ENCODE peak calls at places on chromosomes 12 and 14, in nine cellular contexts. K is GM13976, V is endothelial cell, N is astrocyte of the spinal cord, A is choroid plexus epithelial cell, D is epithelial cell of proximal tubule, E is psoas muscle, O is retinal pigment epithelial cell, Q is H9. X is an unnamed sample.

GRCh38 chr14:53338192-53338591 is 185.1 kb upstream of the DDHD1 start:
- DNase-seq in K (no peak), V (no peak), N (peak), A (peak), D (no peak), E (no peak), O (no peak), Q (no peak), X (no peak)

GRCh38 chr12:132422057-132423043 is 67.6 kb upstream of the FBRSL1 start:
- DNase-seq in K (no peak), V (peak), N (peak), A (no peak), D (no peak), E (no peak), O (no peak), Q (peak), X (no peak)

GRCh38 chr12:39505025-39505424 is 62.1 kb upstream of the KIF21A start:
- DNase-seq in K (no peak), V (no peak), N (peak), A (peak), D (no peak), E (no peak), O (peak), Q (no peak), X (no peak)

GRCh38 chr12:107134558-107134957 is 41.2 kb upstream of the CRY1 start:
- DNase-seq in K (no peak), V (peak), N (no peak), A (no peak), D (no peak), E (no peak), O (no peak), Q (peak), X (no peak)

GRCh38 chr12:29739279-29739991 is 44.3 kb downstream of the TMTC1 start:
- DNase-seq in K (no peak), V (no peak), N (peak), A (peak), D (no peak), E (no peak), O (no peak), Q (no peak), X (no peak)

GRCh38 chr12:124754949-124755800 is 108.5 kb downstream of the SCARB1 start:
- DNase-seq in K (peak), V (no peak), N (peak), A (peak), D (no peak), E (peak), O (no peak), Q (peak), X (peak)

GRCh38 chr12:116455540-116456306 is 103.5 kb upstream of the MAP1LC3B2 start:
- DNase-seq in K (no peak), V (peak), N (peak), A (peak), D (peak), E (peak), O (peak), Q (no peak), X (peak)

GRCh38 chr14:55107766-55108554 is 21.1 kb upstream of the LGALS3 start:
- DNase-seq in K (peak), V (peak), N (peak), A (peak), D (peak), E (peak), O (peak), Q (peak), X (peak)

GRCh38 chr14:71659165-71659564 is 273.1 kb upstream of the RGS6 start:
- DNase-seq in K (no peak), V (no peak), N (peak), A (peak), D (no peak), E (no peak), O (no peak), Q (no peak), X (no peak)

GRCh38 chr12:52032431-52032796 is 18.8 kb upstream of the NR4A1 start:
- DNase-seq in K (no peak), V (no peak), N (peak), A (peak), D (no peak), E (no peak), O (peak), Q (no peak), X (peak)

GRCh38 chr14:94051115-94051514 is 25.0 kb downstream of the OTUB2 start:
- DNase-seq in K (no peak), V (peak), N (peak), A (peak), D (peak), E (no peak), O (no peak), Q (peak), X (peak)

GRCh38 chr14:61140872-61141271 is 140.3 kb downstream of the TMEM30B start:
- DNase-seq in K (no peak), V (no peak), N (peak), A (peak), D (no peak), E (no peak), O (no peak), Q (no peak), X (no peak)

GRCh38 chr12:57755454-57756372 is 810 bp downstream of the MARCHF9 start:
- DNase-seq in K (peak), V (no peak), N (no peak), A (no peak), D (no peak), E (peak), O (no peak), Q (no peak), X (no peak)

GRCh38 chr14:59282366-59282765 is 93.9 kb downstream of the DAAM1 start:
- DNase-seq in K (no peak), V (no peak), N (no peak), A (peak), D (no peak), E (no peak), O (no peak), Q (no peak), X (no peak)

GRCh38 chr14:34436960-34437728 is 24.9 kb downstream of the SPTSSA start:
- DNase-seq in K (no peak), V (no peak), N (no peak), A (peak), D (no peak), E (no peak), O (no peak), Q (no peak), X (no peak)

GRCh38 chr12:14384783-14385638 is 19.5 kb downstream of the ATF7IP start:
- DNase-seq in K (peak), V (peak), N (peak), A (peak), D (peak), E (no peak), O (peak), Q (peak), X (no peak)

GRCh38 chr12:74889563-74890236 is 319.9 kb downstream of the KCNC2 start:
- DNase-seq in K (no peak), V (no peak), N (peak), A (peak), D (peak), E (no peak), O (peak), Q (no peak), X (no peak)

GRCh38 chr14:83988274-83988673 is 1541.7 kb upstream of the FLRT2 start:
- DNase-seq in K (no peak), V (no peak), N (no peak), A (peak), D (no peak), E (no peak), O (no peak), Q (no peak), X (no peak)

GRCh38 chr12:121581681-121582439 is 1.0 kb upstream of the KDM2B start:
- DNase-seq in K (no peak), V (no peak), N (peak), A (peak), D (no peak), E (peak), O (no peak), Q (no peak), X (no peak)
- TF ChIP-seq CTCF in K (no peak), V (no peak), N (no peak), A (no peak), D (no peak), E (no peak), O (no peak), Q (no peak), X (no peak)

DNA sequence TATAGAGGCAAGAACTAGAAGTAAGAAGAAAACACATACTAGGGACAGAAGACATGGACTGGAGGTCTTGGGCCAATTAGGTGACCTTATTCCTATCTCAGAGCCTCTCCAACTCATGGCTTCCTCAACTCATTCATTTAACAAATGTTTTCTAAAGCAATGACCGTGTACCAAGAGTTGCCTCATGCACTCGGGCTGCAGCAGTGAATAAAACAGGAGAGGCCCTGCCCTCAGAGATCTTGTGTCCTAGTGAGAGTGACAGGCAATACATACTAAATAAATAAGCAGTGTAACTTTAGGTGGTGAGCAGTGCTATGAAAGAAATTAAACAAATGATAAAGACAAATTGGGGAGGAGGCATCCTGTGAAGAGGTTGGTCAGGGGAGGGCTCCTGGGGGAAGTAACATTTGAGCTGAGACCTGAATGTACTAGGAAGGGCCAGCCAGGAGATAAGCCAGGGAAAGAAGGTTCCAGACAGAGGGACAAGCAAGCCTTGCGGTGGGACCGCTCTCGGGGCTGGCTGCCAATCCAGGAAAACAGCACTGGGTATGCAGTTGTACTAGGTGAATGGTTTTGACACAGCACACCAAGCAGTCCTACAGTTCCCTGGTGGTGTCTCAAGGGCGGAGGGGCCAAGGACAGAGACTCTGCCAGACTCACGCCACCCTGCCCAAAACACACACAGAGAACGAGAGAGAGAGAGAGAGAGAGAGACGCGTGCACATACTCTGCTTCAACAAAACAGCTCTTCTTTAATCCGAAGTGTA is 1.3 kb downstream of the NINJ2 start:
- DNase-seq in K (no peak), V (no peak), N (no peak), A (no peak), D (no peak), E (no peak), O (no peak), Q (no peak), X (no peak)
- TF ChIP-seq CTCF in K (no peak), V (no peak), N (no peak), A (no peak), D (no peak), E (no peak), O (no peak), Q (no peak), X (no peak)

DNA sequence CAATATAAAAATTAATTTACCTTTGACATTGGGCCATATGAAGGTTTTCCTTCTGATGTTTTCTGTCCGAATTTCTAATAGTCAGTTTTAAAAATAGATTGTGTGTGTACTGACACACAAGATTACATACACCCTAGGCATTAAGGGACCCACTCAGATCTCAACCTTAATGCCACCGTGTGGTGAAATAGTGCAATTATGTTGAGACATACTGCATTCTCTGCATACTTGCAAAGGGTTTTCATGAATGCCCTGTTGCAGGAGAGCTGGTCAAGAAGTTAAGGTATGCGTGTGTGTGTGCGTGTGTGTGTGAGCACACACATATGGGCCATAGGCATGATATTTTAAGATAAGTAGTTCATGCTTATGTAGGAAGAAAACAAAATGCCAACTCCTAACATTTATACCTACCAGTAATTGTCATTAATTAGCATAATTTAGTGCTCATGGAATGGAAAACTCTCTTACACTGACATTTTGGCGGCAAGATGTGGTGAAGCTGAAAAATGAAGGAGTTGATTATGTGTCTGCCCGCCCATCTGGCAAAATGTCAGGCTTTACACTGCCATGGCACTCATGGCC is 58.8 kb downstream of the PIK3C2G start:
- DNase-seq in K (peak), V (peak), N (peak), A (peak), D (peak), E (no peak), O (peak), Q (peak), X (no peak)
- TF ChIP-seq CTCF in K (no peak), V (peak), N (peak), A (peak), D (peak), E (no peak), O (peak), Q (peak), X (peak)

GRCh38 chr12:18431776-18432175 is 170.5 kb downstream of the PIK3C2G start:
- DNase-seq in K (no peak), V (no peak), N (no peak), A (no peak), D (no peak), E (no peak), O (no peak), Q (no peak), X (no peak)

GRCh38 chr12:18432211-18432610 is 170.9 kb downstream of the PIK3C2G start:
- DNase-seq in K (no peak), V (no peak), N (no peak), A (no peak), D (no peak), E (no peak), O (no peak), Q (no peak), X (no peak)

GRCh38 chr12:18429366-18429765 is 168.0 kb downstream of the PIK3C2G start:
- DNase-seq in K (no peak), V (no peak), N (no peak), A (no peak), D (no peak), E (no peak), O (no peak), Q (no peak), X (no peak)

GRCh38 chr12:18428416-18428815 is 167.1 kb downstream of the PIK3C2G start:
- DNase-seq in K (no peak), V (no peak), N (no peak), A (peak), D (peak), E (no peak), O (no peak), Q (no peak), X (no peak)

DNA sequence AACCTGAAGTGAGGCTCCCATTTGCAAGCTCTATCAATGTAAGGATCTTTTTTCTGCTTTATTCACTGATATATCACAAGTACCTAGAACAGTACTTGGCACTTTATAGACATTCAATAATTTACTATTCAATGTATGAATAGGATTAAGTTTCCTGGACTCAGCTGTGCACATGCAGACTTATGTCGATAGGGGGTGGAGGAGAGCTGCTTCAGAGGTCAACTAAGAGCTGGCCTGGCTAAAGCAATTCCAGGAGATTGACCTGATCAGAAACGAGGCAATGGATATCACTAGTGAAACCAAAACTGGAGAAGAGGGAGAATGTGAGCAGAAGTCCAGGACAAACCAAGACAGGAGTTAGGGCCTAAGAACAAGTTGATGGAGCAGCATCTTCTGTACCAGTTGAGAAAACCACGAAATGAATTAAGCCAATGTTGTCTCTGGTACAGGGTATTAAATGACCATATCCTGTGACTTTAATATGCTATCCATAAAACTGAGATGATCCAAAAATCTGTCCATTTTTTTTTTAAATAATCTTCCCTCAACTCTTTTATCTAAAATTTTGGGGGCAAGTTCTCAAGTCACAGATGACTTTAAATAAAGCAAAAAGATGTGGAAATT is 169.2 kb downstream of the PIK3C2G start:
- DNase-seq in K (peak), V (peak), N (peak), A (peak), D (peak), E (no peak), O (no peak), Q (peak), X (no peak)
- TF ChIP-seq CTCF in K (peak), V (peak), N (peak), A (peak), D (peak), E (peak), O (peak), Q (peak), X (peak)

GRCh38 chr14:85528882-85529585 is 910 bp upstream of the FLRT2 start:
- DNase-seq in K (no peak), V (no peak), N (peak), A (peak), D (no peak), E (peak), O (no peak), Q (no peak), X (no peak)

GRCh38 chr14:85527458-85527857 is 2.5 kb upstream of the FLRT2 start:
- DNase-seq in K (no peak), V (no peak), N (peak), A (peak), D (no peak), E (no peak), O (no peak), Q (no peak), X (no peak)

GRCh38 chr14:85527006-85527405 is 2.9 kb upstream of the FLRT2 start:
- DNase-seq in K (no peak), V (no peak), N (peak), A (peak), D (no peak), E (no peak), O (no peak), Q (no peak), X (no peak)

GRCh38 chr14:85529803-85530574 is at the start of gene FLRT2:
- DNase-seq in K (peak), V (peak), N (peak), A (peak), D (no peak), E (peak), O (no peak), Q (peak), X (no peak)

GRCh38 chr14:85528080-85528881 is 1.7 kb upstream of the FLRT2 start:
- DNase-seq in K (no peak), V (peak), N (peak), A (peak), D (peak), E (peak), O (no peak), Q (peak), X (no peak)
- TF ChIP-seq CTCF in K (no peak), V (no peak), N (peak), A (peak), D (peak), E (peak), O (peak), Q (peak), X (peak)

DNA sequence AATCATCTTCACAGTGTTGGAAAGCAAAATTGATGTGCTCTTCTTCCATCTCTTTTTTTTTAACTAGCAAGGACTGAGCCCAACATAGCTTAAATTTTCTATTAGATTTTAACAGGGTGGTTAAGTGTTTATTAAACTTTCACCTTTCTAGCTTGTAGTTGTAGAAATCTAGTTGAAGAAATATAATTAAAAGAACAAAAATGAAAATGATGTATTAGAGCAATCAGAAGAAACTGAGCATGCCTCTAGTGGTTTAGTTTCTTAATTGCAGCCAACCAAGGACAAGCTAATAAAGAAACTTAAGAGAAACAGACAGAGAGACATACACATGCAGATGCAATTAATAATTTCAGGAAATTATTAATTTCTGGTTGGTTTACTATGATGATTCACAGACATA is 673.0 kb upstream of the LMO3 start:
- DNase-seq in K (no peak), V (no peak), N (no peak), A (peak), D (no peak), E (no peak), O (no peak), Q (no peak), X (no peak)
- TF ChIP-seq CTCF in K (no peak), V (peak), N (no peak), A (peak), D (peak), E (no peak), O (peak), Q (peak), X (no peak)

DNA sequence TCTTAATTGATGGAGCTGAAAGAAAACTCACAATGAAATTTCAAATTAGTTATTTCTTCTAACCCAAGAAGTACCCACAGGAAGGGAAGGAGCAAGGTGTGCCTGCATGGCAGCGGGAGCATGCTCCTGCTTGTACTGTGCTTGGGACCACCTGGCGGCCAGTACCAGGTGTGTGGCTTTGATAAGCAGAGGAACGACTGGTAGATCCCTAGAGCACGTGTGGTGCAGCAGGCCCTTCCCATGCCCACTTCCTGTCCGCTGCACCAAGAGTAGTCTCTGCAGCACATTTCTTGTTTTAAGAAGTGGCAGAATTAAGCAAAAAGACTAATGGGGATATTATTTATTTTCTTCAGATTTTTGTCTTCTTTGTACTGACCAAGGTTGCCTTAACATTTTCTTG is 122.3 kb upstream of the ATF1 start:
- DNase-seq in K (no peak), V (peak), N (no peak), A (no peak), D (no peak), E (no peak), O (no peak), Q (peak), X (no peak)
- TF ChIP-seq CTCF in K (no peak), V (no peak), N (no peak), A (no peak), D (no peak), E (no peak), O (no peak), Q (peak), X (no peak)

DNA sequence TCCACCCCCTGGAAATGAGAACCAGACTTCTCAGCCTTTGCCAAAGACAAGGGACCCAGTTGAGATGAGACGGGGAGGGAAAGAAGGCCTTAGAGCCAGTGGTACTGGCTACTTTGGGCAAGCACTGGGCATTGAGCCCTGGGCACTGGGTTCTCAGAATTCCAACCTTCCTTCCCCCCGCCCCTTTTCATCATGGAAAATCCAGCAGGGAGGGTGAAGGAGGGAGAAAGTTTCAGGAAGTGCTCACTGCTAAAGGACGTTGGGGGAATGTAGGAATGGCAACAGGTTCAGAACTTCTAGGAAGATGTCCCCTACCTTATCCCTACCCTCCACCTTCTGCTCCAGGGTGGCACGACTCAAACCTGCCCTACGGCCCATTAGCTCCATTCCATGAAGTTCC is 4.2 kb upstream of the TNS2 start:
- DNase-seq in K (no peak), V (no peak), N (no peak), A (no peak), D (no peak), E (no peak), O (no peak), Q (no peak), X (no peak)
- TF ChIP-seq CTCF in K (no peak), V (no peak), N (no peak), A (no peak), D (no peak), E (no peak), O (no peak), Q (no peak), X (no peak)

X was measured in esophagus muscularis mucosa.